ENCODE peak calls at places on chromosomes 5 and 9, in eight cellular contexts. One of them, this sample, is unnamed.

GRCh38 chr9:70601000-70601929 is 186.8 kb upstream of the KLF9 start:
- DNase-seq in BJ: peak
- DNase-seq in fibroblast of villous mesenchyme: peak
- DNase-seq in breast epithelium: peak
- DNase-seq in AG04450: peak
- DNase-seq in fibroblast of the aortic adventitia: peak
- DNase-seq in kidney: peak
- DNase-seq in AG09319: peak
- DNase-seq in this sample: no peak

GRCh38 chr5:122262107-122262506 is 49.9 kb upstream of the SNCAIP start:
- DNase-seq in BJ: no peak
- DNase-seq in fibroblast of villous mesenchyme: peak
- DNase-seq in breast epithelium: no peak
- DNase-seq in AG04450: no peak
- DNase-seq in fibroblast of the aortic adventitia: peak
- DNase-seq in kidney: no peak
- DNase-seq in AG09319: no peak
- DNase-seq in this sample: no peak

GRCh38 chr9:129089246-129089645 is 8.3 kb downstream of the DOLPP1 start:
- DNase-seq in BJ: no peak
- DNase-seq in fibroblast of villous mesenchyme: no peak
- DNase-seq in breast epithelium: no peak
- DNase-seq in AG04450: no peak
- DNase-seq in fibroblast of the aortic adventitia: no peak
- DNase-seq in kidney: no peak
- DNase-seq in AG09319: no peak
- DNase-seq in this sample: no peak

GRCh38 chr5:141914154-141914743 is 9.4 kb upstream of the DELE1 start:
- DNase-seq in BJ: no peak
- DNase-seq in fibroblast of villous mesenchyme: peak
- DNase-seq in breast epithelium: no peak
- DNase-seq in AG04450: no peak
- DNase-seq in fibroblast of the aortic adventitia: no peak
- DNase-seq in kidney: peak
- DNase-seq in AG09319: no peak
- DNase-seq in this sample: peak

GRCh38 chr9:113956901-113957777 is 81.0 kb downstream of the ZNF618 start:
- DNase-seq in BJ: no peak
- DNase-seq in fibroblast of villous mesenchyme: no peak
- DNase-seq in breast epithelium: no peak
- DNase-seq in AG04450: no peak
- DNase-seq in fibroblast of the aortic adventitia: no peak
- DNase-seq in kidney: no peak
- DNase-seq in AG09319: no peak
- DNase-seq in this sample: no peak

GRCh38 chr5:11683666-11684065 is 220.6 kb downstream of the CTNND2 start:
- DNase-seq in BJ: no peak
- DNase-seq in fibroblast of villous mesenchyme: no peak
- DNase-seq in breast epithelium: no peak
- DNase-seq in AG04450: no peak
- DNase-seq in fibroblast of the aortic adventitia: no peak
- DNase-seq in kidney: no peak
- DNase-seq in AG09319: no peak
- DNase-seq in this sample: no peak

GRCh38 chr9:96674914-96675538 is 19.9 kb upstream of the PRXL2C start:
- DNase-seq in BJ: no peak
- DNase-seq in fibroblast of villous mesenchyme: peak
- DNase-seq in breast epithelium: no peak
- DNase-seq in AG04450: no peak
- DNase-seq in fibroblast of the aortic adventitia: peak
- DNase-seq in kidney: no peak
- DNase-seq in AG09319: no peak
- DNase-seq in this sample: no peak

GRCh38 chr9:86854898-86855523 is 92.3 kb downstream of the GAS1 start:
- DNase-seq in BJ: peak
- DNase-seq in fibroblast of villous mesenchyme: peak
- DNase-seq in breast epithelium: no peak
- DNase-seq in AG04450: peak
- DNase-seq in fibroblast of the aortic adventitia: peak
- DNase-seq in kidney: no peak
- DNase-seq in AG09319: peak
- DNase-seq in this sample: peak

GRCh38 chr5:158623971-158624370 is 475.7 kb downstream of the EBF1 start:
- DNase-seq in BJ: no peak
- DNase-seq in fibroblast of villous mesenchyme: no peak
- DNase-seq in breast epithelium: no peak
- DNase-seq in AG04450: no peak
- DNase-seq in fibroblast of the aortic adventitia: no peak
- DNase-seq in kidney: no peak
- DNase-seq in AG09319: no peak
- DNase-seq in this sample: no peak

GRCh38 chr9:93116049-93116961 is 17.7 kb downstream of the NINJ1 start:
- DNase-seq in BJ: no peak
- DNase-seq in fibroblast of villous mesenchyme: peak
- DNase-seq in breast epithelium: peak
- DNase-seq in AG04450: no peak
- DNase-seq in fibroblast of the aortic adventitia: peak
- DNase-seq in kidney: peak
- DNase-seq in AG09319: peak
- DNase-seq in this sample: no peak

GRCh38 chr9:89943728-89944127 is 338.9 kb downstream of the GADD45G start:
- DNase-seq in BJ: no peak
- DNase-seq in fibroblast of villous mesenchyme: no peak
- DNase-seq in breast epithelium: no peak
- DNase-seq in AG04450: no peak
- DNase-seq in fibroblast of the aortic adventitia: no peak
- DNase-seq in kidney: no peak
- DNase-seq in AG09319: no peak
- DNase-seq in this sample: no peak

GRCh38 chr9:89946741-89947140 is 341.9 kb downstream of the GADD45G start:
- DNase-seq in BJ: no peak
- DNase-seq in fibroblast of villous mesenchyme: no peak
- DNase-seq in breast epithelium: no peak
- DNase-seq in AG04450: no peak
- DNase-seq in fibroblast of the aortic adventitia: no peak
- DNase-seq in kidney: no peak
- DNase-seq in AG09319: no peak
- DNase-seq in this sample: no peak

GRCh38 chr9:89943309-89943708 is 338.5 kb downstream of the GADD45G start:
- DNase-seq in BJ: no peak
- DNase-seq in fibroblast of villous mesenchyme: no peak
- DNase-seq in breast epithelium: no peak
- DNase-seq in AG04450: no peak
- DNase-seq in fibroblast of the aortic adventitia: no peak
- DNase-seq in kidney: no peak
- DNase-seq in AG09319: no peak
- DNase-seq in this sample: no peak

GRCh38 chr9:89942643-89943042 is 337.8 kb downstream of the GADD45G start:
- DNase-seq in BJ: no peak
- DNase-seq in fibroblast of villous mesenchyme: no peak
- DNase-seq in breast epithelium: no peak
- DNase-seq in AG04450: no peak
- DNase-seq in fibroblast of the aortic adventitia: no peak
- DNase-seq in kidney: no peak
- DNase-seq in AG09319: no peak
- DNase-seq in this sample: no peak

GRCh38 chr9:89945133-89945532 is 340.3 kb downstream of the GADD45G start:
- DNase-seq in BJ: no peak
- DNase-seq in fibroblast of villous mesenchyme: no peak
- DNase-seq in breast epithelium: no peak
- DNase-seq in AG04450: no peak
- DNase-seq in fibroblast of the aortic adventitia: no peak
- DNase-seq in kidney: no peak
- DNase-seq in AG09319: no peak
- DNase-seq in this sample: no peak
- TF ChIP-seq CTCF in BJ: no peak
- TF ChIP-seq CTCF in fibroblast of villous mesenchyme: peak
- TF ChIP-seq CTCF in breast epithelium: no peak
- TF ChIP-seq CTCF in AG04450: no peak
- TF ChIP-seq CTCF in fibroblast of the aortic adventitia: no peak
- TF ChIP-seq CTCF in kidney: no peak
- TF ChIP-seq CTCF in AG09319: no peak
- TF ChIP-seq CTCF in this sample: peak

GRCh38 chr9:98315551-98316060 is 60.2 kb upstream of the TBC1D2 start:
- DNase-seq in BJ: no peak
- DNase-seq in fibroblast of villous mesenchyme: peak
- DNase-seq in breast epithelium: peak
- DNase-seq in AG04450: peak
- DNase-seq in fibroblast of the aortic adventitia: peak
- DNase-seq in kidney: peak
- DNase-seq in AG09319: peak
- DNase-seq in this sample: peak
- TF ChIP-seq CTCF in BJ: peak
- TF ChIP-seq CTCF in fibroblast of villous mesenchyme: peak
- TF ChIP-seq CTCF in breast epithelium: peak
- TF ChIP-seq CTCF in AG04450: peak
- TF ChIP-seq CTCF in fibroblast of the aortic adventitia: peak
- TF ChIP-seq CTCF in kidney: peak
- TF ChIP-seq CTCF in AG09319: peak
- TF ChIP-seq CTCF in this sample: peak

GRCh38 chr9:6581266-6581665 is 64.3 kb downstream of the GLDC start:
- DNase-seq in BJ: no peak
- DNase-seq in fibroblast of villous mesenchyme: no peak
- DNase-seq in breast epithelium: no peak
- DNase-seq in AG04450: no peak
- DNase-seq in fibroblast of the aortic adventitia: no peak
- DNase-seq in kidney: no peak
- DNase-seq in AG09319: no peak
- DNase-seq in this sample: no peak

GRCh38 chr9:6590329-6590728 is 55.2 kb downstream of the GLDC start:
- DNase-seq in BJ: no peak
- DNase-seq in fibroblast of villous mesenchyme: no peak
- DNase-seq in breast epithelium: no peak
- DNase-seq in AG04450: no peak
- DNase-seq in fibroblast of the aortic adventitia: no peak
- DNase-seq in kidney: no peak
- DNase-seq in AG09319: no peak
- DNase-seq in this sample: no peak

GRCh38 chr9:6590772-6591384 is 54.7 kb downstream of the GLDC start:
- DNase-seq in BJ: no peak
- DNase-seq in fibroblast of villous mesenchyme: no peak
- DNase-seq in breast epithelium: no peak
- DNase-seq in AG04450: no peak
- DNase-seq in fibroblast of the aortic adventitia: no peak
- DNase-seq in kidney: no peak
- DNase-seq in AG09319: no peak
- DNase-seq in this sample: no peak

DNA sequence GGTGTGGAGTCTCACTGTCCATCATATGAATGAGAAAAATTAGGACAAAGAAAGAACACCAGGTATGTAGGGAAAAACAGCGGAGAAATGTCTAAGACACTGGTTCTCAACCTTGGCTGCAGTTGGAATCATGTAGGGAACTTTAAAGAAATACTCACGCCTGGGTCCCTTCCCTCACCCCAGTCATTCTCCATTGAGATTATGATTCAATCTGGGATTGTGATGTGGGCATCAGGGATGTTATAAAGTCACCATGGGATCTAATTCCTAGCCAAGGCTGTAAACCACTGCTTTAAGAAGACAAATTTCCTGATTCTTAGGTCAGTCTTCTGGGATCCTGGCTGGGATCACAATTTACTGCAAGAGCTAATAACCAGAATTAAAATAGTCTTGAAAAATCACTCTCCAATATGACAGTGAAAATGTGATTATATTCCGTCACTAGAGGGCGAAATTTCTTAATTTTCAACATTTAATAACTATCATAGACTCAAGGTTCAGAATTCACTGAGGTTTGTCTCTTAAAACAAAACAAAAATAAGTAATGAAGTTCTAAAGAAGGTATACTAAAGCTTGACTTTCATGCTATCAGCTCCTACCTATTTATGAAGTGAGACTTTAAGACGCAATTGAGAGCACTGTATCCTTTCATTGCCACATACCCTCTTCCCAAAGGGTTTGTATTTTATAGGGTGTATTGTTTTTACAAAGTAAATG is 60.5 kb downstream of the GLDC start:
- DNase-seq in BJ: no peak
- DNase-seq in fibroblast of villous mesenchyme: peak
- DNase-seq in breast epithelium: no peak
- DNase-seq in AG04450: no peak
- DNase-seq in fibroblast of the aortic adventitia: peak
- DNase-seq in kidney: no peak
- DNase-seq in AG09319: no peak
- DNase-seq in this sample: no peak
- TF ChIP-seq CTCF in BJ: peak
- TF ChIP-seq CTCF in fibroblast of villous mesenchyme: peak
- TF ChIP-seq CTCF in breast epithelium: no peak
- TF ChIP-seq CTCF in AG04450: peak
- TF ChIP-seq CTCF in fibroblast of the aortic adventitia: peak
- TF ChIP-seq CTCF in kidney: peak
- TF ChIP-seq CTCF in AG09319: peak
- TF ChIP-seq CTCF in this sample: peak

DNA sequence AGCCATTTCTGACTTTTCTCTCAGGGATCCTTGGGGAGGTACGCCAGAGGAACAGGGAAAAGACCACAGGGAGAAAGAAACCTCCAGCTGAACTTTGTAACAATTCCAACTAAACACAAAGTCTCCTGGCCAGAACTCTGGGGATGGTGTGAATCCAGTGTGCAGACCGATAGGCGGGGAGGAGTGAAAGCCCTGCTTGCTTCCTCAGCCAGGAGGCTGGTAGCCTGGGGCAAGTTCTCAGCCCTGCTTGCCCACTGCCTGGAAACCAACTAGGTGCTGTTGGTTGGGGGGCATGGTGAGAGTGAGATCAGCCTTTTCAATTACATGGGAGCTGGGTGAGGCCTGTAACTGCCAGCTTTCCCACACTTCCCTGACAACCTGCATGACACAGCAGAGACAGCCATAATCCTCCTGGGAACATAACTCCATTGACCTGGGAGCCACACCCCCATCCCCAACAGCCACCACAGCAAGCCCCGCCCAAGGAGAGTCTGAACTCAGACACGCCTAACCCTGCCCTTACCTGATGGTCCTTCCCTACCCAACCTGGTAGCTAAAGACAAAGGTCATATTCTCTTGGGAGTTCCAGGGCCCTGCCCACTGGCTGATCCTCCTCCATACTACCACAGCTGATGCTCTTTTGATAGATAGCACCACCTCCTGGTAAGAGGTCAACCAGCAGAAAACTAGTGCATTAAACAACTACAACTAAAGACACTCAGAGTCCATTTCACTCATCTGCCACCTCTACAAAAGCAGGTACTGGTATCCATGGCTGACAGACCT is 100.1 kb upstream of the TNFAIP8 start:
- DNase-seq in BJ: no peak
- DNase-seq in fibroblast of villous mesenchyme: peak
- DNase-seq in breast epithelium: no peak
- DNase-seq in AG04450: no peak
- DNase-seq in fibroblast of the aortic adventitia: no peak
- DNase-seq in kidney: no peak
- DNase-seq in AG09319: no peak
- DNase-seq in this sample: no peak
- TF ChIP-seq CTCF in BJ: no peak
- TF ChIP-seq CTCF in fibroblast of villous mesenchyme: peak
- TF ChIP-seq CTCF in breast epithelium: no peak
- TF ChIP-seq CTCF in AG04450: peak
- TF ChIP-seq CTCF in fibroblast of the aortic adventitia: no peak
- TF ChIP-seq CTCF in kidney: no peak
- TF ChIP-seq CTCF in AG09319: no peak
- TF ChIP-seq CTCF in this sample: no peak

This sample was measured in neural crest cell.